ENCODE peak calls at places on chromosomes 7 and 10, in five cellular contexts. P is HCT116, L is A549, H is IMR-90, E is fibroblast of lung. R is an unnamed sample.

GRCh38 chr10:35423505-35424306 is 87.4 kb downstream of the CCNY start:
- DNase-seq in P (no peak), L (no peak), H (peak; percentile 79), E (no peak), R (no peak)

GRCh38 chr10:12417341-12417740 is 68.0 kb downstream of the CAMK1D start:
- DNase-seq in P (no peak), L (no peak), H (no peak), E (no peak), R (no peak)

GRCh38 chr7:151315038-151315655 is 26.5 kb upstream of the NUB1 start:
- DNase-seq in P (peak; percentile 54), L (peak; percentile 70), H (peak; percentile 65), E (peak; percentile 78), R (peak; percentile 48)

GRCh38 chr7:115221484-115221883 is 299.6 kb downstream of the MDFIC start:
- DNase-seq in P (no peak), L (no peak), H (peak; percentile 54), E (peak; percentile 70), R (no peak)

GRCh38 chr7:28455486-28455885 is 43.2 kb downstream of the CREB5 start:
- DNase-seq in P (no peak), L (no peak), H (no peak), E (no peak), R (no peak)

GRCh38 chr10:110632591-110633215 is 11.4 kb upstream of the RBM20 start:
- DNase-seq in P (no peak), L (no peak), H (no peak), E (no peak), R (no peak)

GRCh38 chr7:97119747-97120146 is 2.2 kb downstream of the SDHAF3 start:
- DNase-seq in P (no peak), L (no peak), H (no peak), E (no peak), R (no peak)

GRCh38 chr10:122316224-122316884 is 45.3 kb downstream of the BTBD16 start:
- DNase-seq in P (no peak), L (no peak), H (no peak), E (no peak), R (no peak)

GRCh38 chr7:10973942-10974716 is 457 bp downstream of the PHF14 start:
- DNase-seq in P (no peak), L (peak; percentile 35), H (peak; percentile 44), E (peak; percentile 49), R (peak; percentile 54)

GRCh38 chr10:77910524-77911145 is 15.9 kb downstream of the DLG5 start:
- DNase-seq in P (no peak), L (no peak), H (no peak), E (no peak), R (no peak)

GRCh38 chr7:158073845-158074840 is 513.5 kb downstream of the PTPRN2 start:
- DNase-seq in P (no peak), L (no peak), H (no peak), E (no peak), R (no peak)

GRCh38 chr7:131161103-131161502 is 166.6 kb upstream of the MKLN1 start:
- DNase-seq in P (no peak), L (no peak), H (peak; percentile 76), E (no peak), R (no peak)

GRCh38 chr10:97361050-97361901 is 26.7 kb upstream of the FRAT2 start:
- DNase-seq in P (no peak), L (no peak), H (peak; percentile 7), E (no peak), R (peak; percentile 34)

GRCh38 chr7:11327633-11328032 is 354.0 kb downstream of the PHF14 start:
- DNase-seq in P (no peak), L (no peak), H (no peak), E (no peak), R (no peak)

GRCh38 chr7:139749545-139749944 is 28.3 kb downstream of the HIPK2 start:
- DNase-seq in P (no peak), L (no peak), H (no peak), E (no peak), R (no peak)

GRCh38 chr7:26705567-26705966 is 158.8 kb downstream of the SKAP2 start:
- DNase-seq in P (no peak), L (peak; percentile 69), H (peak; percentile 97), E (peak; percentile 98), R (peak; percentile 96)

DNA sequence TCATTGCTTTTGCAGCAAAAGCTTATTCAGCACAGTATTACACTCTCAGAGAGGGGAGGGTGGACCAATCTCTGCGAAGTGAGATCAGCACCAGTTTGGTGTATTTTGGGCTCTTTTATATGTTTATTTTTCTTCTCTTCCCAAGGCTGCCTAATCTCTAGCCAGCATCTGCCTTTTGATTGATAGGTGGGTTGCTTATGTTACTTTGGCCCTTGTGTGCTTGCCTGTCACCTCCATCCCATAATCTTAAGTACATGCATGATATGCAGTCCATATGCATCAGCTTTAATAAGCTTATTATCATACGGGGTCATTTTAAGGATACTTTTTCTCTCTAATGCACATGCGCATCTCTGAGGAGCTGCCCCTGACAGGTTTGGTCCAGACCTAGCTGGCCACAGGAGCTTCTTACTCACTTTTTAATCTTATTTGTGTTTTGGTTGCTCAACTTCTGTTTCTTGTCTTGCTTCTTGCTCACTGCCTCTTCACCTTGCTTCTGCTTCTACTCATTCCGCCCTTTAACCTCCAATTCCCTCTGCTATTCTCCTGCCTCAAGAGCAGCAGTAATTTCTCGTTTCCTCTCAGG is 9.8 kb downstream of the RGR start:
- DNase-seq in P (no peak), L (no peak), H (no peak), E (no peak), R (no peak)
- H3K4me2 ChIP-seq in P (no peak overlapping the region), L (no peak overlapping the region), H (no peak overlapping the region), E (no peak overlapping the region), R (no peak overlapping the region)

GRCh38 chr7:132654150-132654549 is 77.9 kb upstream of the PLXNA4 start:
- DNase-seq in P (peak; percentile 4), L (peak; percentile 8), H (no peak), E (no peak), R (no peak)
- TF ChIP-seq CTCF in P (peak; percentile 56), L (no peak), H (peak; percentile 2), E (peak; percentile 31), R (peak; percentile 30)

DNA sequence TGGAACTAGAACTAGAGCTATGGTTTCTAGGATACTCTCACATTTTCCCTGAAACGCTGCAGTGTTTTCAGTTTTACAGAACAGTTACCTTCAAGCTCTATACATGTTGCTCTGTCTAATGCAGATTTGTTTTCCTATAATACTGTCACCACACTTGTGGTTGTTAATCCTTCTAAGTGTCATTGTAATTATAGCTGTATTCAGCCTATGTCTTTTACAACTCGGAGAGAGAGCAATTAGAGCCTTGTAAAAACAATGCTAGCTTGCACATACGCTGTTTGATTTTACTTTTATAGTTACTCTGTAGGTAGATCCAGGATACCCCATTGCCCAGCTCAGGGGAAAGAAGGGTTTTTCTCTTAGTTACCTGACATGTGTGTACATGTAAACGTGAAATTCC is 55.1 kb downstream of the ATOH7 start:
- DNase-seq in P (no peak), L (no peak), H (no peak), E (no peak), R (no peak)
- H3K4me2 ChIP-seq in P (no peak overlapping the region), L (no peak overlapping the region), H (no peak overlapping the region), E (no peak overlapping the region), R (no peak overlapping the region)

GRCh38 chr10:124952123-124952522 is 10.2 kb downstream of the ZRANB1 start:
- DNase-seq in P (no peak), L (no peak), H (no peak), E (no peak), R (no peak)

GRCh38 chr10:124953421-124953820 is 11.5 kb downstream of the ZRANB1 start:
- DNase-seq in P (no peak), L (no peak), H (no peak), E (no peak), R (no peak)

GRCh38 chr10:124946945-124947344 is 5.0 kb downstream of the ZRANB1 start:
- DNase-seq in P (no peak), L (no peak), H (no peak), E (no peak), R (no peak)

GRCh38 chr10:124944982-124945381 is 3.1 kb downstream of the ZRANB1 start:
- DNase-seq in P (no peak), L (no peak), H (peak; percentile 52), E (peak; percentile 57), R (no peak)

GRCh38 chr10:124949543-124949942 is 7.6 kb downstream of the ZRANB1 start:
- DNase-seq in P (no peak), L (no peak), H (peak; percentile 26), E (peak; percentile 26), R (no peak)
- TF ChIP-seq CTCF in P (no peak), L (no peak), H (no peak), E (no peak), R (no peak)

GRCh38 chr10:118582511-118582910 is 12.9 kb downstream of the PRLHR start:
- DNase-seq in P (no peak), L (no peak), H (no peak), E (no peak), R (no peak)

GRCh38 chr10:118585234-118585633 is 10.2 kb downstream of the PRLHR start:
- DNase-seq in P (no peak), L (no peak), H (no peak), E (no peak), R (no peak)

GRCh38 chr10:118585794-118586193 is 9.7 kb downstream of the PRLHR start:
- DNase-seq in P (no peak), L (no peak), H (no peak), E (no peak), R (no peak)

GRCh38 chr10:118583611-118584010 is 11.8 kb downstream of the PRLHR start:
- DNase-seq in P (no peak), L (no peak), H (no peak), E (no peak), R (no peak)

GRCh38 chr10:118584181-118584954 is 11.1 kb downstream of the PRLHR start:
- DNase-seq in P (no peak), L (peak; percentile 23), H (peak; percentile 70), E (peak; percentile 63), R (peak; percentile 12)
- H3K4me2 ChIP-seq in P (peak overlapping the region; percentile 6), L (peak overlapping the region; percentile 27), H (no peak overlapping the region), E (no peak overlapping the region), R (no peak overlapping the region)

GRCh38 chr10:93415693-93416092 is 66.4 kb downstream of the MYOF start:
- DNase-seq in P (no peak), L (no peak), H (no peak), E (no peak), R (no peak)
- TF ChIP-seq CTCF in P (peak; percentile 44), L (peak; percentile 29), H (peak; percentile 34), E (peak; percentile 40), R (peak; percentile 6)

DNA sequence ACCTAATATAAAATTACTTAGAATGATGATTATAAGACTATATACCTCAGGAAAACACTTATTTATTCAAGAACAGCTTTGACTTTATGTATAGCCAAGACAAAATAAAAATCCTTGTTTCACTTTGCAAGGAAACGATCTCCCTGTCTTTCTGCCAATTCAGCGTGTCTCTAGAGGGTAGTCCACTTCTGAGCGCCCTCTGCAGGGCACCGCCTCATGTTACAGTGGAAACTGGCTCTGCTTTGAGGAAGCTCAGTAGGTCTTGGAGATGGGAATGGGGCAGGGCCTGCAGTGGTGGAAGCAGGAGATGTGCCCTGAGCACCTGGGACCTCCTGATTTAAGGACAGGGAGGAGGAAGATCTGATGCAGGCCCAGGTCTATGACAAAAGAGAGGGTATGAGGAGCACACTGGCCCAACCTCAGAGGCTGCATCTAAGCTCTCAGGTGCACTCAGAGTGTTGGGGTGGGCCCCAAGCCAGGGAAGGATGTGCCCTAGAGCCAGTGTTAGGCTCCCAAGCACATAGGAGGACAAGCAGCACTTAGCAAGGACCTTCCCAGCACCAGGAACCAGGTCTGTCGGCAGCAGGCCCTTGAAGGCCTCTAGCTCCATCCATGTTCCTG is 481.0 kb downstream of the TNS3 start:
- DNase-seq in P (peak; percentile 61), L (peak; percentile 79), H (peak; percentile 43), E (peak; percentile 66), R (peak; percentile 73)
- H3K4me2 ChIP-seq in P (peak overlapping the region; percentile 71), L (peak overlapping the region; percentile 77), H (no peak overlapping the region), E (peak overlapping the region; percentile 83), R (peak overlapping the region; percentile 7)

GRCh38 chr10:45243261-45243660 is 72.1 kb downstream of the OR13A1 start:
- DNase-seq in P (no peak), L (no peak), H (no peak), E (no peak), R (no peak)
- TF ChIP-seq CTCF in P (no peak), L (no peak), H (no peak), E (no peak), R (no peak)